ENCODE peak calls at places on chromosomes 2 and 18, in ten cellular contexts. T is GM12878; X is epithelial cell of esophagus; E is astrocyte of the spinal cord; J is GM13976; Z is coronary artery; H is CD8-positive, alpha-beta T cell; U is neural progenitor cell; V is foreskin fibroblast; G is cardiac fibroblast. L is an unnamed sample.

GRCh38 chr18:12362473-12363174 is 14.4 kb downstream of the AFG3L2 start:
- DNase-seq in T (no peak), X (no peak), E (no peak), J (no peak), Z (no peak), H (no peak), U (no peak), V (no peak), G (peak), L (no peak)

GRCh38 chr2:150410809-150411208 is 76.7 kb downstream of the RND3 start:
- DNase-seq in T (no peak), X (no peak), E (peak), J (no peak), Z (no peak), H (no peak), U (peak), V (peak), G (peak), L (no peak)

GRCh38 chr2:181552808-181553207 is 95.6 kb downstream of the ITGA4 start:
- DNase-seq in T (no peak), X (peak), E (no peak), J (no peak), Z (no peak), H (no peak), U (no peak), V (peak), G (no peak), L (no peak)

GRCh38 chr2:122445003-122445402 is 689.6 kb downstream of the TSN start:
- DNase-seq in T (no peak), X (no peak), E (no peak), J (no peak), Z (no peak), H (no peak), U (no peak), V (no peak), G (no peak), L (no peak)

GRCh38 chr2:236106761-236107160 is 61.4 kb downstream of the GBX2 start:
- DNase-seq in T (no peak), X (no peak), E (no peak), J (no peak), Z (no peak), H (no peak), U (no peak), V (no peak), G (no peak), L (no peak)

GRCh38 chr2:159094173-159094737 is 125.8 kb downstream of the TANC1 start:
- DNase-seq in T (no peak), X (peak), E (peak), J (no peak), Z (peak), H (no peak), U (no peak), V (peak), G (peak), L (no peak)

GRCh38 chr2:406231-406630 is 118.3 kb upstream of the ALKAL2 start:
- DNase-seq in T (no peak), X (no peak), E (no peak), J (no peak), Z (no peak), H (no peak), U (no peak), V (no peak), G (no peak), L (no peak)

GRCh38 chr2:181189932-181190331 is 209.5 kb downstream of the UBE2E3 start:
- DNase-seq in T (no peak), X (peak), E (no peak), J (no peak), Z (no peak), H (no peak), U (no peak), V (peak), G (no peak), L (no peak)

GRCh38 chr18:44601447-44601846 is 79.2 kb upstream of the SETBP1 start:
- DNase-seq in T (no peak), X (peak), E (peak), J (no peak), Z (no peak), H (no peak), U (no peak), V (peak), G (peak), L (no peak)

GRCh38 chr18:44896817-44897216 is 216.1 kb downstream of the SETBP1 start:
- DNase-seq in T (no peak), X (no peak), E (no peak), J (no peak), Z (no peak), H (no peak), U (no peak), V (no peak), G (no peak), L (no peak)

GRCh38 chr2:166539340-166540162 is 45.5 kb upstream of the SCN7A start:
- DNase-seq in T (peak), X (peak), E (peak), J (peak), Z (no peak), H (no peak), U (peak), V (peak), G (peak), L (no peak)

GRCh38 chr2:144325086-144325485 is 194.8 kb downstream of the ZEB2 start:
- DNase-seq in T (peak), X (no peak), E (peak), J (peak), Z (no peak), H (no peak), U (no peak), V (no peak), G (no peak), L (no peak)

GRCh38 chr2:79832540-79833234 is 319.8 kb downstream of the CTNNA2 start:
- DNase-seq in T (no peak), X (peak), E (no peak), J (no peak), Z (no peak), H (no peak), U (peak), V (no peak), G (no peak), L (no peak)

GRCh38 chr2:8021942-8022341 is 659.9 kb upstream of the ID2 start:
- DNase-seq in T (no peak), X (no peak), E (no peak), J (no peak), Z (no peak), H (no peak), U (no peak), V (no peak), G (no peak), L (no peak)

GRCh38 chr18:31920326-31920725 is 22.6 kb downstream of the TRAPPC8 start:
- DNase-seq in T (no peak), X (no peak), E (no peak), J (no peak), Z (no peak), H (no peak), U (no peak), V (no peak), G (no peak), L (no peak)

GRCh38 chr2:69755862-69756467 is 14.0 kb downstream of the ANXA4 start:
- DNase-seq in T (no peak), X (peak), E (peak), J (no peak), Z (no peak), H (no peak), U (no peak), V (peak), G (peak), L (no peak)

GRCh38 chr2:4995466-4995865 is 696.7 kb upstream of the SOX11 start:
- DNase-seq in T (no peak), X (no peak), E (no peak), J (no peak), Z (no peak), H (no peak), U (peak), V (no peak), G (no peak), L (no peak)

GRCh38 chr18:24187689-24188088 is 48.8 kb downstream of the CABYR start:
- DNase-seq in T (no peak), X (no peak), E (no peak), J (no peak), Z (no peak), H (no peak), U (no peak), V (no peak), G (no peak), L (no peak)

GRCh38 chr2:197599285-197599965 is 76.0 kb downstream of the RFTN2 start:
- DNase-seq in T (no peak), X (peak), E (peak), J (peak), Z (no peak), H (no peak), U (peak), V (peak), G (peak), L (no peak)

GRCh38 chr2:118443596-118443995 is 355.3 kb downstream of the INSIG2 start:
- DNase-seq in T (no peak), X (peak), E (peak), J (no peak), Z (no peak), H (no peak), U (no peak), V (peak), G (peak), L (no peak)

GRCh38 chr2:137838255-137839092 is 125.8 kb upstream of the HNMT start:
- DNase-seq in T (no peak), X (peak), E (peak), J (peak), Z (no peak), H (no peak), U (peak), V (peak), G (peak), L (no peak)

GRCh38 chr18:49959176-49959575 is 145.8 kb upstream of the ACAA2 start:
- DNase-seq in T (peak), X (no peak), E (no peak), J (no peak), Z (no peak), H (no peak), U (no peak), V (no peak), G (no peak), L (no peak)

GRCh38 chr2:160613466-160614153 is 120.0 kb upstream of the RBMS1 start:
- DNase-seq in T (no peak), X (peak), E (peak), J (no peak), Z (no peak), H (no peak), U (no peak), V (peak), G (peak), L (no peak)

GRCh38 chr2:96689431-96689991 is 46.9 kb downstream of the FER1L5 start:
- DNase-seq in T (no peak), X (no peak), E (no peak), J (no peak), Z (no peak), H (no peak), U (no peak), V (no peak), G (no peak), L (no peak)

GRCh38 chr2:43648979-43649701 is 12.1 kb downstream of the PLEKHH2 start:
- DNase-seq in T (no peak), X (no peak), E (no peak), J (no peak), Z (no peak), H (no peak), U (no peak), V (no peak), G (peak), L (no peak)

GRCh38 chr2:158667567-158667966 is 127.5 kb upstream of the DAPL1 start:
- DNase-seq in T (no peak), X (peak), E (peak), J (no peak), Z (no peak), H (no peak), U (no peak), V (peak), G (peak), L (no peak)

GRCh38 chr2:74504591-74504990 is 2.9 kb downstream of the PCGF1 start:
- DNase-seq in T (no peak), X (no peak), E (no peak), J (no peak), Z (no peak), H (no peak), U (no peak), V (no peak), G (no peak), L (no peak)

GRCh38 chr2:74502147-74502719 is 2.8 kb upstream of the LBX2 start:
- DNase-seq in T (no peak), X (no peak), E (no peak), J (no peak), Z (peak), H (no peak), U (peak), V (no peak), G (peak), L (no peak)

GRCh38 chr2:74501335-74502071 is 2.1 kb upstream of the LBX2 start:
- DNase-seq in T (no peak), X (no peak), E (no peak), J (no peak), Z (no peak), H (no peak), U (peak), V (no peak), G (no peak), L (no peak)

GRCh38 chr2:74503506-74504475 is 3.7 kb downstream of the PCGF1 start:
- DNase-seq in T (no peak), X (no peak), E (no peak), J (no peak), Z (no peak), H (no peak), U (no peak), V (no peak), G (peak), L (no peak)

DNA sequence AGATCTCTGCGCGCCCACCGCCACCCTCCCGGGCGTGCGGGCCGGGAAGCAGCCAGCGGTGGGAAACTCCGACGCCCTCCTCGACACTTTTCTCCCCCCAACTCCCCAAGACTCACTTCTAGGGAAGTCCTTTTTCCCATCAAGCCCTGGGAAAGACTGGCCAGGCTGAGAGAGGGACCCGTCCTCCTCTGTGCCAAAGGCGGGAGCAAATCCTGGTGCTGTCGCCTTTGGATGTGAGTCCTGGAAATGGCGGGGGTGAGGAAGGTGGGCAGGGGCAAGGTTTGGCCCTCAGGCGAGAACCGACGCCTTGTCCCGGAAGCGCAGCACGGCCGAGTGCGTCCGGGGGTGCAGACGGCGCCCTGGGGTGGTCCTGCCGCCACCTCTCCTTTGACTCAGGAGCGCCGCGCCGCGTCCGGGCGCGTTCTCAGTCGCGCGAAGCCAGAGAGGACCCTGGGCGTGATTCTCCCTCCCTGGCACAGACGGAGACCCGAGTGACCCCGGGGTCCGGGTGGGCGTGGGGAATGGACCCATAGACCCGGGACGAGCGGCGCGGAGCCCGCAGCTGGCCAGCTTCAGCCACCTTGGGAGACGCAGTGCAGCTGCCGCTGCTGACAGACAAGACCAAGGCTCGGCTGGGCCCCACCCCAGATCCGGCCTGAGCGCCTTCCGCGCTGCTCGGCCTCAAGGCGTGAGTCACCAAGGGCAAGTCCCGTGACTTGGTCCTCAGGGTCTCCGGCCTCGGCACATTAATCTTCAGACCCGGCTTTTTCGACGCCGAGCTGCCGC is 3.5 kb upstream of the LBX2 start:
- DNase-seq in T (no peak), X (peak), E (peak), J (peak), Z (peak), H (no peak), U (peak), V (peak), G (peak), L (no peak)
- TF ChIP-seq CTCF in T (peak), X (peak), E (peak), J (peak), Z (no peak), H (no peak), U (peak), V (peak), G (peak), L (no peak)

GRCh38 chr2:120956486-120957156 is 221.0 kb downstream of the GLI2 start:
- DNase-seq in T (no peak), X (no peak), E (no peak), J (no peak), Z (no peak), H (no peak), U (no peak), V (no peak), G (no peak), L (no peak)

GRCh38 chr2:120957905-120958304 is 222.2 kb downstream of the GLI2 start:
- DNase-seq in T (no peak), X (no peak), E (no peak), J (no peak), Z (no peak), H (no peak), U (no peak), V (no peak), G (no peak), L (no peak)

GRCh38 chr2:120959426-120959825 is 223.8 kb downstream of the GLI2 start:
- DNase-seq in T (no peak), X (peak), E (peak), J (no peak), Z (no peak), H (no peak), U (no peak), V (no peak), G (no peak), L (no peak)

GRCh38 chr2:120960994-120961393 is 225.3 kb downstream of the GLI2 start:
- DNase-seq in T (no peak), X (no peak), E (no peak), J (no peak), Z (no peak), H (no peak), U (no peak), V (no peak), G (no peak), L (no peak)

GRCh38 chr2:120958623-120959366 is 223.1 kb downstream of the GLI2 start:
- DNase-seq in T (no peak), X (peak), E (peak), J (no peak), Z (no peak), H (no peak), U (peak), V (no peak), G (no peak), L (no peak)
- TF ChIP-seq CTCF in T (peak), X (no peak), E (peak), J (no peak), Z (no peak), H (no peak), U (peak), V (peak), G (peak), L (peak)

GRCh38 chr2:136381245-136381644 is 263.3 kb upstream of the CXCR4 start:
- DNase-seq in T (no peak), X (no peak), E (no peak), J (no peak), Z (no peak), H (no peak), U (no peak), V (no peak), G (no peak), L (no peak)
- TF ChIP-seq CTCF in T (no peak), X (no peak), E (no peak), J (no peak), Z (no peak), H (no peak), U (no peak), V (no peak), G (no peak), L (no peak)

GRCh38 chr2:109260116-109260855 is 131.3 kb downstream of the SH3RF3 start:
- DNase-seq in T (no peak), X (no peak), E (no peak), J (no peak), Z (peak), H (no peak), U (no peak), V (no peak), G (no peak), L (no peak)

GRCh38 chr2:109261906-109262631 is 133.1 kb downstream of the SH3RF3 start:
- DNase-seq in T (no peak), X (no peak), E (no peak), J (no peak), Z (no peak), H (no peak), U (no peak), V (no peak), G (no peak), L (no peak)

GRCh38 chr2:109259671-109260070 is 130.7 kb downstream of the SH3RF3 start:
- DNase-seq in T (no peak), X (no peak), E (no peak), J (no peak), Z (no peak), H (no peak), U (no peak), V (no peak), G (no peak), L (no peak)

GRCh38 chr2:109258905-109259540 is 130.0 kb downstream of the SH3RF3 start:
- DNase-seq in T (no peak), X (no peak), E (no peak), J (no peak), Z (no peak), H (no peak), U (no peak), V (no peak), G (no peak), L (no peak)

DNA sequence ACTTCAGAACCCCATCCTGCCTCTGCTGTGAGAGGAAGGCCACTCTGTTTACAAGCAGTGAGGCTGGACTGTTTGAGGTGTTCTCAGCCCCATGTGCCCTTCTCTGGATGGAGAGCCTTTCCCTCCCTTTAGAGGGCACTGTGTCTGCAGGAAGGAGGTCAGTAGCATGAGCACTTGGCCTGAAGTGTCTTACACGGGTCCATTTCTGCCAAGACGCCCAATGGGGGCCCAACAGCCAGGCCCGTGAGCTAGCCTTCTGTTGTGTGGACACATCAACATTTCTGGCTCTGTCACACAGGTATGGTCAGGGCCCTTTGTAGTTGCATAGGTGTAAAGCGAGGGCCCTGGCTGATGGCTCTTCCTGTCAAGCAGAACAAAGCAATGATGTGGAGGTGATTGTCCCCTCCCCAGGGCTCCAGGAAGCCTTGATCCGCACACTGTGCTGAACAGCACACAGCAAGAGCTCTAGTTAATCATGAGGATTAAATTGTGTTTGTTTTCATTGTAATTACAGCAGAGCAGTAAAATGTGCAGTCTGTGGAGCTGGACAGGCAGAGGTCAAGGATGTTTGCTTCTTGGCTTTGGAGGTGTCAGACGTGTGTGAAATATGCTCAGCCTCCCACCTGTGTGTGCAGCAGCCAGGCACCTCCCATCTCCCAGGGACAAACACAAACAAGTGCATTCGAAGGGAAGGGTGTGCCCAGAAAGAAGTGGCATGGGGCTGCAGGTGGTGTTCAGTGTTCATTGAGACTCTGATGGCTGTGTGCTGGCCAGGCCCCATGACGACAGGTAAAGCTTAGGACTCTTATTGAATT is 132.1 kb downstream of the SH3RF3 start:
- DNase-seq in T (no peak), X (peak), E (no peak), J (no peak), Z (peak), H (no peak), U (peak), V (no peak), G (peak), L (no peak)
- TF ChIP-seq CTCF in T (peak), X (peak), E (peak), J (no peak), Z (no peak), H (no peak), U (peak), V (peak), G (peak), L (peak)

GRCh38 chr2:74958277-74959105 is at the start of gene POLE4:
- DNase-seq in T (peak), X (peak), E (peak), J (peak), Z (peak), H (peak), U (peak), V (peak), G (peak), L (peak)
- TF ChIP-seq CTCF in T (no peak), X (no peak), E (no peak), J (peak), Z (no peak), H (no peak), U (no peak), V (no peak), G (no peak), L (no peak)

GRCh38 chr2:65159921-65160320 is 30.0 kb upstream of the RAB1A start:
- DNase-seq in T (no peak), X (no peak), E (no peak), J (no peak), Z (no peak), H (no peak), U (no peak), V (no peak), G (no peak), L (no peak)
- TF ChIP-seq CTCF in T (no peak), X (no peak), E (no peak), J (no peak), Z (no peak), H (no peak), U (no peak), V (no peak), G (no peak), L (no peak)